ENCODE peak calls at places on chromosome 1, in ten cellular contexts. B is activated CD4-positive, CD25-positive, alpha-beta regulatory T cell; S is fibroblast of mammary gland; H is erythroblast; M is DMS79 treated with DMSO at 0.1 percent for 48 hours; O is GM18507; V is activated CD4-positive, alpha-beta T cell treated with anti-CD3 and anti-CD28 coated beads, Interleukin-2, amount 50 U/mL, for 1 hour; C is T-helper 9 cell; U is LoVo; F is iPS-NIHi11. A is an unnamed sample.

GRCh38 chr1:42937141-42937696 is 21.4 kb downstream of the SLC2A1 start:
- DNase-seq in B (no peak), S (peak), H (peak), M (no peak), O (no peak), V (no peak), C (no peak), U (peak), F (no peak), A (peak)

GRCh38 chr1:213988639-213989070 is 882 bp downstream of the PROX1 start:
- DNase-seq in B (no peak), S (no peak), H (no peak), M (no peak), O (no peak), V (no peak), C (no peak), U (peak), F (no peak), A (peak)

GRCh38 chr1:153805042-153805745 is 30.0 kb downstream of the SLC27A3 start:
- DNase-seq in B (no peak), S (peak), H (peak), M (peak), O (peak), V (peak), C (peak), U (peak), F (no peak), A (no peak)

GRCh38 chr1:24175033-24175755 is 11.9 kb downstream of the IFNLR1 start:
- DNase-seq in B (no peak), S (no peak), H (no peak), M (no peak), O (no peak), V (no peak), C (no peak), U (peak), F (no peak), A (no peak)

GRCh38 chr1:60903591-60903990 is 178.8 kb upstream of the NFIA start:
- DNase-seq in B (no peak), S (peak), H (no peak), M (peak), O (no peak), V (no peak), C (no peak), U (no peak), F (no peak), A (no peak)

GRCh38 chr1:211382714-211383480 is 56.3 kb downstream of the TRAF5 start:
- DNase-seq in B (peak), S (peak), H (peak), M (peak), O (peak), V (peak), C (peak), U (peak), F (peak), A (peak)

GRCh38 chr1:18481921-18482701 is 1.4 kb downstream of the KLHDC7A start:
- DNase-seq in B (no peak), S (no peak), H (no peak), M (no peak), O (no peak), V (no peak), C (no peak), U (no peak), F (no peak), A (no peak)

GRCh38 chr1:170224469-170224868 is 78.7 kb downstream of the NTMT2 start:
- DNase-seq in B (no peak), S (no peak), H (no peak), M (no peak), O (no peak), V (no peak), C (no peak), U (no peak), F (no peak), A (no peak)

GRCh38 chr1:77539510-77540142 is 142.8 kb downstream of the ZZZ3 start:
- DNase-seq in B (no peak), S (peak), H (no peak), M (peak), O (no peak), V (no peak), C (no peak), U (peak), F (no peak), A (no peak)

GRCh38 chr1:4214826-4215225 is 314.8 kb upstream of the C1orf174 start:
- DNase-seq in B (no peak), S (no peak), H (no peak), M (no peak), O (no peak), V (no peak), C (no peak), U (no peak), F (no peak), A (no peak)

GRCh38 chr1:182589520-182589919 is 464 bp upstream of the RNASEL start:
- DNase-seq in B (no peak), S (no peak), H (no peak), M (no peak), O (no peak), V (no peak), C (no peak), U (no peak), F (no peak), A (no peak)

GRCh38 chr1:41758904-41759548 is 159.7 kb downstream of the HIVEP3 start:
- DNase-seq in B (no peak), S (peak), H (no peak), M (no peak), O (no peak), V (no peak), C (no peak), U (no peak), F (no peak), A (no peak)

GRCh38 chr1:207963429-207964194 is 52.7 kb upstream of the CD34 start:
- DNase-seq in B (peak), S (peak), H (peak), M (peak), O (peak), V (peak), C (peak), U (peak), F (peak), A (peak)

GRCh38 chr1:156664046-156664948 is 12.9 kb downstream of the NES start:
- DNase-seq in B (no peak), S (no peak), H (no peak), M (peak), O (no peak), V (no peak), C (no peak), U (no peak), F (no peak), A (no peak)

GRCh38 chr1:193103759-193104495 is 1.3 kb downstream of the GLRX2 start:
- DNase-seq in B (no peak), S (no peak), H (peak), M (no peak), O (no peak), V (no peak), C (no peak), U (no peak), F (no peak), A (no peak)

GRCh38 chr1:116115476-116115875 is 4.3 kb downstream of the MAB21L3 start:
- DNase-seq in B (no peak), S (peak), H (no peak), M (no peak), O (no peak), V (no peak), C (no peak), U (no peak), F (peak), A (no peak)

GRCh38 chr1:107590895-107591622 is 373.9 kb downstream of the VAV3 start:
- DNase-seq in B (no peak), S (no peak), H (no peak), M (no peak), O (no peak), V (no peak), C (no peak), U (no peak), F (no peak), A (no peak)

GRCh38 chr1:238029126-238029525 is 138.4 kb upstream of the ZP4 start:
- DNase-seq in B (no peak), S (no peak), H (no peak), M (no peak), O (no peak), V (no peak), C (no peak), U (no peak), F (no peak), A (no peak)

GRCh38 chr1:212970085-212970484 is 19.7 kb downstream of the VASH2 start:
- DNase-seq in B (no peak), S (no peak), H (no peak), M (no peak), O (no peak), V (no peak), C (no peak), U (no peak), F (no peak), A (no peak)

GRCh38 chr1:161177936-161178244 is 583 bp upstream of the B4GALT3 start:
- DNase-seq in B (no peak), S (no peak), H (no peak), M (peak), O (no peak), V (no peak), C (no peak), U (no peak), F (no peak), A (no peak)

GRCh38 chr1:236067854-236068454 is 3.1 kb upstream of the NID1 start:
- DNase-seq in B (no peak), S (peak), H (no peak), M (no peak), O (no peak), V (no peak), C (no peak), U (no peak), F (no peak), A (no peak)

GRCh38 chr1:107687846-107688753 is 276.9 kb downstream of the VAV3 start:
- DNase-seq in B (no peak), S (peak), H (no peak), M (no peak), O (no peak), V (no peak), C (no peak), U (peak), F (no peak), A (no peak)

GRCh38 chr1:11649237-11649623 is 5.0 kb downstream of the FBXO2 start:
- DNase-seq in B (no peak), S (no peak), H (no peak), M (no peak), O (no peak), V (no peak), C (no peak), U (no peak), F (no peak), A (no peak)

GRCh38 chr1:8003431-8004112 is 22.5 kb downstream of the ERRFI1 start:
- DNase-seq in B (no peak), S (peak), H (no peak), M (no peak), O (no peak), V (no peak), C (no peak), U (peak), F (no peak), A (no peak)

GRCh38 chr1:167431261-167431908 is 86.9 kb downstream of the CD247 start:
- DNase-seq in B (no peak), S (no peak), H (no peak), M (no peak), O (no peak), V (no peak), C (no peak), U (no peak), F (no peak), A (no peak)

GRCh38 chr1:38559180-38559874 is 300.2 kb downstream of the RRAGC start:
- DNase-seq in B (peak), S (no peak), H (no peak), M (peak), O (peak), V (peak), C (peak), U (no peak), F (peak), A (peak)

GRCh38 chr1:114113801-114114750 is 39.6 kb downstream of the SYT6 start:
- DNase-seq in B (no peak), S (peak), H (peak), M (no peak), O (no peak), V (no peak), C (no peak), U (peak), F (no peak), A (peak)

GRCh38 chr1:109640285-109640865 is 15.5 kb upstream of the GSTM4 start:
- DNase-seq in B (peak), S (peak), H (peak), M (peak), O (no peak), V (peak), C (peak), U (peak), F (peak), A (peak)

GRCh38 chr1:150410582-150411101 is 46.7 kb downstream of the RPRD2 start:
- DNase-seq in B (no peak), S (peak), H (no peak), M (no peak), O (no peak), V (no peak), C (no peak), U (no peak), F (no peak), A (no peak)

A was measured in mucosa of descending colon.